ENCODE peak calls at places on chromosomes 12 and 14, in four cellular contexts. One of them, this sample, is unnamed.
A peak's percentile ranks its signal among the peaks of the same experiment; 100 is the strongest.

GRCh38 chr12:130826151-130826801 is 12.8 kb downstream of the STX2 start:
- DNase-seq in ascending aorta: no peak
- DNase-seq in H1: peak; percentile 96
- DNase-seq in AG10803: peak; percentile 73
- DNase-seq in this sample: peak; percentile 92

GRCh38 chr14:79834856-79835255 is 376.4 kb downstream of the DIO2 start:
- DNase-seq in H1: no peak
- DNase-seq in ascending aorta: no peak
- DNase-seq in AG10803: no peak
- DNase-seq in this sample: no peak

GRCh38 chr14:96189288-96189711 is 15.3 kb upstream of the BDKRB2 start:
- DNase-seq in H1: no peak
- DNase-seq in AG10803: peak; percentile 89
- DNase-seq in ascending aorta: no peak
- DNase-seq in this sample: no peak

GRCh38 chr12:92292016-92292415 is 146.4 kb upstream of the BTG1 start:
- DNase-seq in H1: no peak
- DNase-seq in ascending aorta: no peak
- DNase-seq in AG10803: peak; percentile 33
- DNase-seq in this sample: no peak

GRCh38 chr12:67578976-67579661 is 69.4 kb upstream of the DYRK2 start:
- DNase-seq in H1: no peak
- DNase-seq in AG10803: no peak
- DNase-seq in ascending aorta: no peak
- DNase-seq in this sample: no peak

GRCh38 chr14:101905614-101906013 is 58.8 kb upstream of the DYNC1H1 start:
- DNase-seq in H1: no peak
- DNase-seq in AG10803: no peak
- DNase-seq in ascending aorta: no peak
- DNase-seq in this sample: no peak

GRCh38 chr12:26830783-26831601 is 2.0 kb downstream of the ITPR2 start:
- DNase-seq in ascending aorta: no peak
- DNase-seq in H1: no peak
- DNase-seq in AG10803: no peak
- DNase-seq in this sample: no peak

GRCh38 chr14:79438696-79439342 is 772.5 kb downstream of the DIO2 start:
- DNase-seq in ascending aorta: no peak
- DNase-seq in H1: no peak
- DNase-seq in AG10803: no peak
- DNase-seq in this sample: no peak

GRCh38 chr14:34568803-34569202 is 29.3 kb upstream of the EAPP start:
- DNase-seq in ascending aorta: no peak
- DNase-seq in AG10803: no peak
- DNase-seq in H1: no peak
- DNase-seq in this sample: no peak

GRCh38 chr12:49698619-49699545 is 8.3 kb downstream of the FMNL3 start:
- DNase-seq in ascending aorta: peak; percentile 13
- DNase-seq in AG10803: peak; percentile 63
- DNase-seq in H1: peak; percentile 57
- DNase-seq in this sample: peak; percentile 71

GRCh38 chr12:48979602-48980388 is 1.7 kb downstream of the WNT1 start:
- DNase-seq in ascending aorta: no peak
- DNase-seq in H1: no peak
- DNase-seq in AG10803: no peak
- DNase-seq in this sample: peak; percentile 90

GRCh38 chr12:62438098-62438692 is 28.4 kb upstream of the MON2 start:
- DNase-seq in H1: peak; percentile 67
- DNase-seq in AG10803: peak; percentile 54
- DNase-seq in ascending aorta: no peak
- DNase-seq in this sample: no peak

DNA sequence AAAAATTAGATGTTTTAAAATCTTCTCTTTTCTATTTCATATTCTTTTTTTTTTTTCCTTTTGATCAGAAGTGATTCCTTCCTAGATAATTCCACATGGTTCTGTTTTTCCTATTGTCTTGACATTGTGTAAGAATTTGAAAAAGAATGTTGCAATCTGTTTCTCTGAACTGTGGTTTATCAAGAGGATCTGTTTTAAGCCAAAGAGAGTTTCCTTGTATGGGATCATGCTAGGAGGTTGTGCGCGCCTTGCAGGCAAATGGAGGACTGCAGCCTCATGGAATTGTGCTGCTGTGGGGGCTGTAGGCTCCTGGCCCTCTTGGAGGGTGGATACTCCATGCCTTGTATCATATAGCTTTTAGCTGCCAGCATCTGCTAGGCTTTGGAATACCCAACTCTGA is 43.3 kb upstream of the MBIP start:
- DNase-seq in H1: no peak
- DNase-seq in ascending aorta: no peak
- DNase-seq in AG10803: peak; percentile 39
- DNase-seq in this sample: no peak
- TF ChIP-seq CTCF in H1: no peak
- TF ChIP-seq CTCF in ascending aorta: no peak
- TF ChIP-seq CTCF in AG10803: no peak
- TF ChIP-seq CTCF in this sample: no peak

GRCh38 chr14:24263848-24264247 is 871 bp upstream of the TGM1 start:
- DNase-seq in H1: no peak
- DNase-seq in ascending aorta: no peak
- DNase-seq in AG10803: no peak
- DNase-seq in this sample: no peak
- TF ChIP-seq CTCF in H1: no peak
- TF ChIP-seq CTCF in ascending aorta: no peak
- TF ChIP-seq CTCF in AG10803: no peak
- TF ChIP-seq CTCF in this sample: no peak

GRCh38 chr14:100855256-100855930 is 29.5 kb downstream of the MEG3 start:
- DNase-seq in ascending aorta: no peak
- DNase-seq in AG10803: no peak
- DNase-seq in H1: no peak
- DNase-seq in this sample: peak; percentile 58
- TF ChIP-seq CTCF in ascending aorta: no peak
- TF ChIP-seq CTCF in AG10803: no peak
- TF ChIP-seq CTCF in H1: peak; percentile 10
- TF ChIP-seq CTCF in this sample: peak; percentile 17

DNA sequence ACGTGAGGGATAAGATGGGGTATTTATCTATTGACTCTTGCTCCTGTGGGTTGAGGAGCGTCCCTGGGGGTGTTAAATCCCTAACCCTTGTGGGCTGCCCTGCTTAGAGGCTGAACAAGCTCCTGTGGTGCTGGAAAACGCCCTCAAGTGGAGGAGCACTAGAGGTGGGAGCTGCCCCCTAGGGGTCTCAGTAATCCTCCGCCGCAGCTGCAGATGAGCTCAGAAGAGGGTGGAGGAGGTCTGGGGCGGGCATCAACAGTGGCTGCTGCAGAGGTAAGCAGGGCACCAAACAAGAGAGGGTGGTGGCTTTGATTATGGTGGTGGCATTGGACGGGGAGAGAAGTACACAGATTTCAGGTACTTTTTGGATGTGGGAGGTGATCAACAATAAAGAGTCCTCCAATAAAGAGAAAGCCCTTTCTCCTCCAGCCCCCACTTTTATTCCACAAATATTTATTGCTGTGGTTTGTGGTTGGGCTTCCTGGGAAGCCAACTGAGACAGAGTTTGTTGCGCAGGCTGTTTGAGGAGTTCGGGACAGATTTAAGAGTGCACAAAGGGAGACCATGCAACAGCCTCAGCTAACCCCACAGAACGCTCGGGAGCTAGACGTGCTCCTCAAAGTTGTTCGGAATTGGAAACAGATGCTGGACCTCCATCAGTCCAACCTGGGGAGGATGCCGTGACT is 179.9 kb downstream of the ADCK1 start:
- DNase-seq in AG10803: peak; percentile 50
- DNase-seq in H1: peak; percentile 66
- DNase-seq in ascending aorta: no peak
- DNase-seq in this sample: no peak
- TF ChIP-seq CTCF in AG10803: no peak
- TF ChIP-seq CTCF in H1: peak; percentile 92
- TF ChIP-seq CTCF in ascending aorta: no peak
- TF ChIP-seq CTCF in this sample: no peak

GRCh38 chr14:52951730-52952481 is 1.1 kb upstream of the FERMT2 start:
- DNase-seq in AG10803: peak; percentile 81
- DNase-seq in ascending aorta: no peak
- DNase-seq in H1: no peak
- DNase-seq in this sample: peak; percentile 92
- TF ChIP-seq CTCF in AG10803: peak; percentile 78
- TF ChIP-seq CTCF in ascending aorta: no peak
- TF ChIP-seq CTCF in H1: peak; percentile 24
- TF ChIP-seq CTCF in this sample: peak; percentile 60

This sample was measured in osteoblast.